ENCODE peak calls at places on chromosomes 3 and 15, in four cellular contexts. N is AG09319, X is Calu3, A is nephron progenitor cell. W is an unnamed sample.

GRCh38 chr3:158696618-158697017 is 24.2 kb upstream of the LXN start:
- DNase-seq in N (no peak), X (no peak), A (no peak), W (no peak)

GRCh38 chr3:4907050-4907449 is 72.2 kb upstream of the BHLHE40 start:
- DNase-seq in N (no peak), X (no peak), A (no peak), W (no peak)

GRCh38 chr3:129058441-129059194 is 2.0 kb upstream of the GP9 start:
- DNase-seq in N (no peak), X (peak; percentile 38), A (no peak), W (no peak)

GRCh38 chr15:23397779-23398178 is 43.2 kb downstream of the GOLGA8S start:
- DNase-seq in N (no peak), X (no peak), A (no peak), W (no peak)

GRCh38 chr3:101827211-101828174 is 21.8 kb upstream of the NFKBIZ start:
- DNase-seq in N (peak; percentile 48), X (peak; percentile 55), A (peak; percentile 63), W (no peak)

GRCh38 chr3:25428950-25429349 is 887 bp downstream of the RARB start:
- DNase-seq in N (no peak), X (no peak), A (no peak), W (no peak)

GRCh38 chr3:1007890-1008289 is 84.9 kb upstream of the CNTN6 start:
- DNase-seq in N (no peak), X (no peak), A (no peak), W (no peak)

GRCh38 chr3:174330303-174330702 is 528.8 kb upstream of the NAALADL2 start:
- DNase-seq in N (no peak), X (no peak), A (no peak), W (peak; percentile 81)

GRCh38 chr15:43253431-43254403 is 13.0 kb downstream of the TGM5 start:
- DNase-seq in N (no peak), X (peak; percentile 21), A (no peak), W (no peak)

GRCh38 chr3:81581966-81582599 is 179.4 kb downstream of the GBE1 start:
- DNase-seq in N (peak; percentile 3), X (peak; percentile 38), A (peak; percentile 44), W (no peak)

GRCh38 chr3:44000586-44000985 is 241.1 kb upstream of the TOPAZ1 start:
- DNase-seq in N (peak; percentile 35), X (no peak), A (no peak), W (peak; percentile 18)

GRCh38 chr3:88180398-88180999 is 30.7 kb downstream of the C3orf38 start:
- DNase-seq in N (peak; percentile 10), X (peak; percentile 13), A (no peak), W (peak; percentile 29)
- TF ChIP-seq CTCF in N (peak; percentile 48), X (peak; percentile 18), A (peak; percentile 16), W (peak; percentile 56)

DNA sequence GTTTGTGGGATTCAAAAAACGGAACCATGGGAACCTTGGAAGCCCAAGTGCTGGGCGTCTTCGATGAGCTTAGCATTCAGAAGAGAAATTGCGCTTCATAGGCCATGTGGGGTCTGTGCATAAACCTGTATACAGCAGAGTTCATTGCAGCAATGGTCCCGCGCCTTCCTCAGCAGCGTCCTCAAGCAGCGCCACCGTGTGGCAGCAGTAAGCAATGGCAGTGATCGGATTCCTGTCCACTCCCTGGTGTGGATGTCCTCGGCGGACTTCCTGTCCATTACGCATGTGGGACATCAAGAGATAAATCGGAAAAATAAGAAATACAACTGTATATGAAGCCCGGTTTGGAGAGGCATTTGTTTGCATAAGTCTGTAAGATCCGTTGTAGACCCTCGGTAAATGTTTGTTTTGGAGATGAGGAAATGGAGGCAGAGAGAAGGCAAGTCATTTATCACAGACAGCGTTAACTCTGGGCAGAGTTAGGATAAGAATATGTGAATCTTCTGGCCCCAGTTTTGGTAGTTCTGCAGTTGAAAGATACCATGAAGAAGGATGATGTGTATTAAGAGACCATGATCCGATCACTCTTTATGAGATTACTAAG is 57.7 kb downstream of the CNTN4 start:
- DNase-seq in N (no peak), X (no peak), A (peak; percentile 65), W (no peak)
- TF ChIP-seq CTCF in N (no peak), X (no peak), A (peak; percentile 86), W (peak; percentile 8)

DNA sequence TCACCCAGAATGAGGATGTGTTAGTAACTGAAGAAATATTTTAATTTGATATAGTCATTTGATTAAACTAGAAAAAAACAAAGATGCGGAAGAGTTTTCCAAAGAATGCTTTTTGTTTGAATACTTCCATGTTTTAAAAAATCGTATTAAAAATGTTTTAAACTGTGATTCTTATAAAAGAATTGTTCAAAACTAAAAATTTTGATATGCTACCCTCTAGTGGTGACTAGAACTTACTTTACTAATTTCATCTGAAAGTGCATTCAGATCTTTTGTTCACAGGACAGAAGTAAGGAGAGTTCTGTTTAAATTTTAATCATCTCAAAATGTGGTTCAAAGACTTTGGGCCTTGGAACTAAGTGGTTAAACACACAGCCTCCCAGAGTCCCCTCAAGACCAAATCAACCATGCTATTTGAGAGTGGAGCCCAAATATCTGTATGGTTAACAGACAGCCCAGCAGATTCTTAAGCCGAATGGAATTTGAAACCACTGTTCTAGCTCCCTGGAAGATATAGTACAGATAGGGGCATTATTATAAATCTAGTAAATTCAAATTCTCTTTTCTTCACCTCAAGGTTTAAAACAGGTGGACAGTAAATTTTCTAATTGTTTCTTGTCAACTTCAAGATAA is 45.2 kb upstream of the SYNPR start:
- DNase-seq in N (no peak), X (no peak), A (no peak), W (no peak)
- TF ChIP-seq CTCF in N (peak; percentile 39), X (peak; percentile 20), A (peak; percentile 45), W (peak; percentile 21)

GRCh38 chr15:40360015-40360414 is 2.0 kb downstream of the DISP2 start:
- DNase-seq in N (no peak), X (no peak), A (no peak), W (no peak)

GRCh38 chr15:40355976-40356585 is 1.9 kb upstream of the DISP2 start:
- DNase-seq in N (no peak), X (no peak), A (no peak), W (no peak)

GRCh38 chr15:40357723-40358491 is at the start of gene DISP2:
- DNase-seq in N (no peak), X (peak; percentile 86), A (peak; percentile 96), W (no peak)

GRCh38 chr15:40357246-40357645 is 773 bp upstream of the DISP2 start:
- DNase-seq in N (no peak), X (no peak), A (no peak), W (no peak)

GRCh38 chr15:40358492-40359353 is 704 bp downstream of the DISP2 start:
- DNase-seq in N (no peak), X (peak; percentile 33), A (no peak), W (no peak)
- TF ChIP-seq CTCF in N (no peak), X (no peak), A (no peak), W (peak; percentile 12)

W was measured in AG09309.